ENCODE peak calls at places on chromosomes 12 and 14, in seven cellular contexts. H, Q, J, N, U, E and F are unnamed samples.

GRCh38 chr14:94164685-94165431 is 9.3 kb upstream of the PPP4R4 start:
- DNase-seq in E (no peak), H (no peak), J (no peak), Q (no peak), U (no peak), N (no peak), F (no peak)

GRCh38 chr12:100935929-100936328 is 141.4 kb downstream of the ANO4 start:
- DNase-seq in J (no peak), H (no peak), Q (no peak), E (no peak), N (no peak), U (no peak), F (no peak)

GRCh38 chr12:62347922-62348650 is 87.9 kb downstream of the USP15 start:
- DNase-seq in J (no peak), Q (no peak), N (peak), E (no peak), U (peak), H (no peak), F (peak)

GRCh38 chr14:96851694-96852381 is 54.7 kb downstream of the VRK1 start:
- DNase-seq in U (no peak), J (no peak), Q (no peak), N (no peak), E (no peak), H (no peak), F (no peak)

GRCh38 chr12:16063728-16064127 is 152.6 kb downstream of the DERA start:
- DNase-seq in N (no peak), J (no peak), Q (no peak), H (no peak), E (no peak), U (no peak), F (no peak)

GRCh38 chr14:92460916-92461579 is 52.5 kb upstream of the RIN3 start:
- DNase-seq in Q (no peak), J (no peak), N (peak), E (no peak), H (no peak), U (no peak), F (peak)

GRCh38 chr14:54109521-54110120 is 153.0 kb upstream of the BMP4 start:
- DNase-seq in U (no peak), H (no peak), J (no peak), E (no peak), N (no peak), Q (no peak), F (no peak)

GRCh38 chr14:31071151-31071550 is 45.0 kb upstream of the STRN3 start:
- DNase-seq in Q (no peak), E (no peak), J (no peak), N (no peak), H (no peak), U (no peak), F (no peak)

GRCh38 chr12:106581543-106582263 is 1.1 kb upstream of the RFX4 start:
- DNase-seq in N (peak), H (no peak), J (no peak), Q (no peak), U (no peak), E (no peak), F (peak)

GRCh38 chr14:26427059-26427458 is 170.8 kb downstream of the NOVA1 start:
- DNase-seq in E (no peak), J (no peak), H (no peak), Q (no peak), N (peak), U (no peak), F (peak)

GRCh38 chr14:72913809-72914208 is 12.5 kb upstream of the DCAF4 start:
- DNase-seq in U (no peak), J (no peak), Q (no peak), N (no peak), H (no peak), E (no peak), F (no peak)

GRCh38 chr12:823043-823698 is 70.8 kb downstream of the WNK1 start:
- DNase-seq in N (no peak), Q (no peak), E (no peak), U (no peak), H (no peak), J (no peak), F (no peak)

GRCh38 chr12:42126963-42127362 is 17.7 kb downstream of the GXYLT1 start:
- DNase-seq in J (no peak), N (no peak), Q (no peak), H (no peak), E (no peak), U (no peak), F (no peak)

GRCh38 chr14:22268875-22269274 is 320.1 kb downstream of the DAD1 start:
- DNase-seq in E (no peak), Q (peak), N (peak), J (no peak), U (no peak), H (no peak), F (peak)